ENCODE peak calls at places on chromosomes 16 and 17, in ten cellular contexts. D is testis, C is body of pancreas, L is EH, R is AG10803, X is AG04449, M is fibroblast of the aortic adventitia, F is choroid plexus epithelial cell, S is non-pigmented ciliary epithelial cell, O is RPMI7951. E is an unnamed sample.

GRCh38 chr16:9818702-9819101 is 363.5 kb downstream of the GRIN2A start:
- DNase-seq in R (no peak), O (no peak), F (no peak), M (no peak), S (no peak), D (no peak), X (no peak), C (no peak), L (no peak), E (no peak)

GRCh38 chr17:1244606-1245012 is 25.6 kb upstream of the BHLHA9 start:
- DNase-seq in L (no peak), O (no peak), M (peak), R (no peak), D (no peak), C (no peak), X (no peak), F (peak), S (no peak), E (no peak)

GRCh38 chr16:67877064-67877463 is 4.2 kb downstream of the EDC4 start:
- DNase-seq in L (no peak), C (no peak), R (no peak), S (no peak), F (no peak), O (no peak), X (no peak), M (no peak), D (no peak), E (no peak)

GRCh38 chr17:35748323-35748960 is 4.6 kb downstream of the GAS2L2 start:
- DNase-seq in L (peak), S (no peak), C (peak), D (peak), M (no peak), F (no peak), X (no peak), R (no peak), O (no peak), E (peak)

GRCh38 chr17:57640079-57640478 is 105.0 kb downstream of the CCDC182 start:
- DNase-seq in M (no peak), X (no peak), C (no peak), L (no peak), O (no peak), R (no peak), D (no peak), S (no peak), F (no peak), E (no peak)

GRCh38 chr17:80223142-80223815 is 3.1 kb downstream of the SLC26A11 start:
- DNase-seq in L (no peak), F (no peak), C (no peak), R (no peak), S (no peak), D (no peak), M (no peak), O (no peak), X (no peak), E (no peak)

GRCh38 chr17:76446449-76447231 is 6.3 kb downstream of the UBE2O start:
- DNase-seq in O (peak), L (peak), S (peak), F (peak), X (no peak), R (peak), D (no peak), M (peak), C (peak), E (peak)

GRCh38 chr17:61570118-61570517 is 20.9 kb downstream of the NACA2 start:
- DNase-seq in O (peak), D (no peak), S (no peak), L (peak), R (no peak), X (no peak), M (no peak), F (peak), C (no peak), E (no peak)

GRCh38 chr17:50534222-50534978 is 1.9 kb downstream of the EPN3 start:
- DNase-seq in X (no peak), C (peak), R (no peak), F (no peak), S (no peak), M (no peak), L (no peak), D (no peak), O (no peak), E (peak)

GRCh38 chr17:78944956-78945355 is 19.8 kb upstream of the TIMP2 start:
- DNase-seq in X (no peak), D (no peak), S (no peak), M (no peak), F (no peak), O (no peak), R (no peak), L (no peak), C (no peak), E (no peak)

GRCh38 chr16:1363501-1364041 is 11.8 kb downstream of the GNPTG start:
- DNase-seq in S (no peak), X (no peak), D (peak), F (peak), O (peak), R (peak), M (peak), L (peak), C (peak), E (no peak)